ENCODE peak calls at places on chromosome 22, in four cellular contexts. S is IMR-90, G is DND-41, C is HFF-Myc. B is an unnamed sample.

GRCh38 chr22:19080853-19081252 is 41.4 kb downstream of the DGCR2 start:
- DNase-seq in G (no peak), S (no peak), C (no peak), B (no peak)

GRCh38 chr22:28017558-28017820 is 98.4 kb upstream of the PITPNB start:
- DNase-seq in C (no peak), G (no peak), S (no peak), B (peak)

GRCh38 chr22:29225422-29226090 is 19.9 kb downstream of the EMID1 start:
- DNase-seq in S (peak), G (no peak), C (no peak), B (peak)

GRCh38 chr22:39527481-39527961 is 5.0 kb downstream of the RPS19BP1 start:
- DNase-seq in C (no peak), S (peak), G (no peak), B (no peak)

GRCh38 chr22:25111579-25112517 is 87.8 kb upstream of the CRYBB3 start:
- DNase-seq in G (no peak), S (no peak), C (no peak), B (peak)

GRCh38 chr22:45224988-45225731 is 15.5 kb downstream of the KIAA0930 start:
- DNase-seq in S (no peak), C (no peak), G (no peak), B (peak)

GRCh38 chr22:24578355-24579241 is 14.3 kb downstream of the LRRC75B start:
- DNase-seq in G (no peak), C (no peak), S (peak), B (no peak)

GRCh38 chr22:29268511-29269229 is 602 bp downstream of the EWSR1 start:
- DNase-seq in G (no peak), C (no peak), S (peak), B (peak)

GRCh38 chr22:19291218-19291579 is 320 bp downstream of the CLTCL1 start:
- DNase-seq in S (no peak), C (no peak), G (peak), B (peak)

GRCh38 chr22:44975444-44976262 is 34.2 kb downstream of the PHF21B start:
- DNase-seq in C (peak), S (peak), G (peak), B (peak)

GRCh38 chr22:37681556-37682049 is 4.5 kb upstream of the NOL12 start:
- DNase-seq in C (no peak), S (peak), G (peak), B (peak)

GRCh38 chr22:37485006-37485713 is 1.0 kb downstream of the MFNG start:
- DNase-seq in C (no peak), S (no peak), G (peak), B (peak)

GRCh38 chr22:19723165-19723989 is at the start of gene GP1BB:
- DNase-seq in S (no peak), G (no peak), C (no peak), B (peak)

GRCh38 chr22:40922484-40923303 is 28.5 kb upstream of the RBX1 start:
- DNase-seq in C (peak), S (peak), G (peak), B (no peak)

GRCh38 chr22:49096476-49096875 is 731.2 kb downstream of the BRD1 start:
- DNase-seq in S (no peak), G (no peak), C (no peak), B (peak)

GRCh38 chr22:21752276-21752675 is 16.7 kb upstream of the YPEL1 start:
- DNase-seq in S (no peak), G (no peak), C (no peak), B (no peak)

GRCh38 chr22:20429254-20430100 is 8.1 kb downstream of the SCARF2 start:
- DNase-seq in G (peak), C (no peak), S (no peak), B (peak)

GRCh38 chr22:32411388-32411787 is 659 bp downstream of the RTCB start:
- DNase-seq in C (no peak), G (no peak), S (peak), B (no peak)

GRCh38 chr22:29029202-29030000 is 32.2 kb downstream of the C22orf31 start:
- DNase-seq in C (no peak), S (no peak), G (no peak), B (no peak)

GRCh38 chr22:33438273-33438672 is 380.1 kb upstream of the SYN3 start:
- DNase-seq in C (peak), G (no peak), S (peak), B (peak)

GRCh38 chr22:24398409-24398808 is 29.0 kb upstream of the ADORA2A start:
- DNase-seq in S (peak), C (no peak), G (no peak), B (no peak)

GRCh38 chr22:45587638-45588481 is 83.8 kb upstream of the ATXN10 start:
- DNase-seq in S (peak), C (no peak), G (no peak), B (peak)

GRCh38 chr22:50607366-50608020 is 6.9 kb downstream of the MAPK8IP2 start:
- DNase-seq in G (no peak), S (no peak), C (no peak), B (peak)

GRCh38 chr22:50605349-50606074 is 4.9 kb downstream of the MAPK8IP2 start:
- DNase-seq in C (no peak), G (no peak), S (no peak), B (peak)

GRCh38 chr22:50606561-50607365 is 6.2 kb downstream of the MAPK8IP2 start:
- DNase-seq in G (no peak), S (no peak), C (no peak), B (peak)

GRCh38 chr22:50604623-50605348 is 4.2 kb downstream of the MAPK8IP2 start:
- DNase-seq in S (no peak), C (no peak), G (no peak), B (peak)

DNA sequence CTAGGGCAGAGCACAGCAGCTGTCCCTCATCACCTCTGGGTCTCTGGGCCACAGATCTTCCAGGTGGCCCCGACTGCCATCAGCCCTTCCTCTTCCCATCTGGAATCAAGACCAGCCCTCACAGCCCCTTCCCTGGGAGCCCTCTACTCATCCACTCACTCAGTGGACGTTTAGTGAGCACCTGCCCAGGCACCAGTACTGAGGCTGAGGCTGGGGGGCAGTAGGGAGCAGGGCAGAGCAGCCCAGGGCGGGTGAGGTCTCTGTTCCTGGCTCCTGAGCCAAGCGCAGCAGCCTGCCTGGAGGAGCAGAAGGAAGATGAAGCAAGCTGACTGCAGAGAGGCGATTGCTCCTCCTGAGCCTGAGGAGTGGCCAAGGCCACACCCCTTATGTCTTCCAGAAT is 5.5 kb downstream of the MAPK8IP2 start:
- DNase-seq in C (no peak), G (no peak), S (no peak), B (peak)
- TF ChIP-seq CTCF in C (peak), G (peak), S (no peak), B (no peak)

DNA sequence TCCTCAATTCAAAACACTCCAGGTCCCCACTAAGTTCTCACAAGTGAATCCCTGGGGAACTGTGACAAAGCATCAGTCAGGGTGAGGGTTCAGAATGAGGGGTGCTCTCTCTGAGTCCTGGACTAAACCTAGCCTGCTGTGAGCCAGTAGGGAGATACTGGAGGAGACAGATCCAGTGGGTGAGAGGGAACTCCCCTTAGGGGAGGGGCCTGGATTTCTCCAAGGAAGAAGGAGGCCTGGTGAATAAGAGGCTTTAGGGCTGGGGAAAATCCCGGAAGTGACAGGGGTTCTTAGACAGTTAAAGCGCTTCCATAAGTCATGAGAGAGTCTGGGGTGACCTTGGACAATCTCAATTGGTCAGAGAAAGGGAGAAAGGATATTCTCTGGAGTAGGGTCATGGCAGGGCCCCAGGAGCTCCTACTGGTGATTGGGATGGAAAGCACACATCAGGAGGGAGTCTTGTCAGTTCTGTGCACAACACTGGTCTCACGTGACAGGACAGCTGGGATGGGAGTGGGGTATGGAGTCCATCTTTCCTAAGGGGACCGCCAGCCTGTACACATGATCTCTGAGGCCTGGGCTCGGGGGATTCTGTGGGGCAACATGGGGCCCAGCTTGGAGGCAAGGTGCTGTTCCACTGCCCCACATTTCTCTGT is 1.5 kb downstream of the TBC1D10A start:
- DNase-seq in S (peak), G (no peak), C (no peak), B (peak)
- H3K4me3 ChIP-seq in S (peak), G (peak), C (peak), B (peak)

GRCh38 chr22:43945632-43946390 is 9.4 kb upstream of the SAMM50 start:
- DNase-seq in G (peak), S (peak), C (no peak), B (peak)
- TF ChIP-seq CTCF in G (peak), S (peak), C (peak), B (peak)

GRCh38 chr22:48042621-48043395 is 1280.4 kb downstream of the TBC1D22A start:
- DNase-seq in G (no peak), C (no peak), S (no peak), B (no peak)

GRCh38 chr22:48039326-48039725 is 1276.9 kb downstream of the TBC1D22A start:
- DNase-seq in G (no peak), C (no peak), S (no peak), B (no peak)

GRCh38 chr22:48035897-48036296 is 1273.4 kb downstream of the TBC1D22A start:
- DNase-seq in S (no peak), G (no peak), C (no peak), B (no peak)

DNA sequence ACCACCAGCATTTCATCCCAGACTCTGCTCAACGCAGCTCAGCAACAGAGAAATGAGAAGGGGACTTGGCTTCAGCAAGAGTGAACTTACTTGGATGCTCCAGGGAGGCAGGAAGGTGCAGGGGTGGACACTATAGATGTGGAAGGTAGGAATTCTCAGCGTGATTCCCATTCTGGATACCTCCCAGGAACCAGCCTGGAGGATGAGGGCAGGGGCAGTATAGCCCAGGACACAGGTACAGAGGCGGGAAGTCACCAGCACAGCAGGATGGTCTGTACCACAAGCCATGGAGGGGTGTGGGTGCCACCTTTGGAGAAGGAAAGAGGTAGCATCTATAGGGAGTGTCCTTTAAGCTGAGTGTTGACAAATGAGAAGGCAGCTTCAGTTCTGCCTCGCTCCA is 1275.2 kb downstream of the TBC1D22A start:
- DNase-seq in C (no peak), G (no peak), S (no peak), B (no peak)
- H3K4me3 ChIP-seq in C (no peak), G (no peak), S (no peak), B (no peak)

GRCh38 chr22:36352775-36353507 is 34.8 kb downstream of the MYH9 start:
- DNase-seq in C (no peak), G (no peak), S (peak), B (peak)
- TF ChIP-seq CTCF in C (no peak), G (no peak), S (no peak), B (no peak)

DNA sequence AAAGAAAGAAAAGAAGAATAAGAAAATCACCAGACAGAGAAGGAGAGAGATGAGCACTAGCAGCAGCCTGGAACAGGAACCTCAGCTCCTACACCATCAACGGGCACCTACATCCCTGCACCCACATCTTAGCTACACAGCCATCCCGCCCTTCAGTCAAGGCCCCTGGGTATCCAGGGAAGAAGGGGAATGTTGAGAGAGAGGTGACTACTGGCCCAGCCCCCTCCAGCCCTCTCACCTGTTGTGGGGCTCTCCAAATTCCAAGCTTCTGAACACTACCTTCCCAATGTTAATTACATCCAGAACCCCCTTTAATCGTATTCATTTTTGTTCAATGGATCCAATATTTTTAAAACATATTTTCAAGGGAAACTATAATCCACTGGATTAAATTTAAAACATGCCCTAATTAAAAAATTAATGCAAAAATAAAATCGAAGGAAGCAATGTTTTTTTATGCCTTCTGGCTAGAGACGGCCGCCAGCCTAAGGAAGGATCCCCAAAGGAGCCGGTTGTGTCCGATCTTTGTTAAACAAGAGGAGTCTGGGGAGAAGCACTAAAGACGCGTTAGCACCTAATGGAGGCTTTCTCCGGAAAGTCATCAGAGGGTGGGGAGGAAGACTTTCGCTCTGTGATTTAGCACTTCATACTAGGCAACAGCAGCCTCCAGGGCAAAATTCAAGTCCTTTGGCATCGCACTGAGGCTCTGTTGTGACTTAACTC is 9.5 kb downstream of the TPST2 start:
- DNase-seq in C (no peak), S (no peak), G (no peak), B (no peak)
- H3K4me3 ChIP-seq in C (no peak), S (no peak), G (no peak), B (no peak)